ENCODE peak calls at places on chromosome 18, in four cellular contexts. T is stromal cell of bone marrow; K is activated CD4-positive, alpha-beta T cell treated with anti-CD3 and anti-CD28 coated beads for 36 hours; X is AG08396. S is an unnamed sample.

GRCh38 chr18:73577365-73577764 is 570.3 kb downstream of the FBXO15 start:
- DNase-seq in T (peak; percentile 9), K (no peak), X (peak; percentile 14), S (no peak)

GRCh38 chr18:1968801-1969498 is 602.4 kb downstream of the METTL4 start:
- DNase-seq in X (no peak), K (no peak), T (no peak), S (no peak)

GRCh38 chr18:49907346-49907929 is 94.1 kb upstream of the ACAA2 start:
- DNase-seq in X (no peak), K (no peak), T (peak; percentile 21), S (peak; percentile 68)

GRCh38 chr18:66707473-66707872 is 103.6 kb upstream of the CDH19 start:
- DNase-seq in X (no peak), K (no peak), T (no peak), S (no peak)

GRCh38 chr18:7592305-7593071 is 25.4 kb downstream of the PTPRM start:
- DNase-seq in K (no peak), X (no peak), T (no peak), S (no peak)

GRCh38 chr18:34562252-34562870 is 147.7 kb upstream of the DTNA start:
- DNase-seq in K (no peak), X (no peak), T (no peak), S (no peak)

GRCh38 chr18:42156266-42156665 is 201.2 kb downstream of the PIK3C3 start:
- DNase-seq in X (no peak), K (no peak), T (no peak), S (no peak)

GRCh38 chr18:48152549-48152948 is 222.1 kb upstream of the SMAD2 start:
- DNase-seq in X (no peak), T (no peak), K (no peak), S (no peak)

GRCh38 chr18:49846263-49846662 is 32.9 kb upstream of the ACAA2 start:
- DNase-seq in X (peak; percentile 63), K (no peak), T (peak; percentile 48), S (peak; percentile 35)

GRCh38 chr18:58303363-58303762 is 259.3 kb downstream of the NEDD4L start:
- DNase-seq in X (no peak), T (no peak), K (peak; percentile 68), S (no peak)

GRCh38 chr18:8031496-8031895 is 464.4 kb downstream of the PTPRM start:
- DNase-seq in T (no peak), X (no peak), K (no peak), S (no peak)

GRCh38 chr18:22515250-22515649 is 97.5 kb upstream of the CTAGE1 start:
- DNase-seq in T (no peak), X (no peak), K (no peak), S (no peak)

GRCh38 chr18:62944454-62944853 is 229.1 kb downstream of the PHLPP1 start:
- DNase-seq in X (no peak), K (no peak), T (no peak), S (no peak)

GRCh38 chr18:44410740-44411139 is 269.9 kb upstream of the SETBP1 start:
- DNase-seq in K (no peak), T (no peak), X (no peak), S (no peak)

GRCh38 chr18:10089881-10090280 is 176.1 kb downstream of the VAPA start:
- DNase-seq in X (no peak), K (no peak), T (no peak), S (no peak)

GRCh38 chr18:5527603-5528002 is 16.2 kb downstream of the EPB41L3 start:
- DNase-seq in K (no peak), T (peak; percentile 56), X (no peak), S (peak; percentile 79)

GRCh38 chr18:77135339-77136075 is 2.9 kb upstream of the MBP start:
- DNase-seq in T (no peak), K (no peak), X (no peak), S (no peak)

GRCh38 chr18:79274823-79275222 is 120.9 kb upstream of the NFATC1 start:
- DNase-seq in T (no peak), K (no peak), X (no peak), S (no peak)

GRCh38 chr18:48994044-48994651 is 43.4 kb upstream of the SMAD7 start:
- DNase-seq in X (peak; percentile 66), T (peak; percentile 92), K (no peak), S (peak; percentile 34)

GRCh38 chr18:79774111-79774510 is 23.6 kb upstream of the KCNG2 start:
- DNase-seq in X (no peak), K (no peak), T (no peak), S (no peak)

GRCh38 chr18:2104620-2105462 is 466.5 kb downstream of the METTL4 start:
- DNase-seq in X (peak; percentile 72), T (peak; percentile 22), K (peak; percentile 72), S (peak; percentile 5)

GRCh38 chr18:78924301-78925192 is 55.1 kb upstream of the SALL3 start:
- DNase-seq in T (no peak), K (no peak), X (no peak), S (no peak)

GRCh38 chr18:58043452-58044369 is at the start of gene NEDD4L:
- DNase-seq in X (peak; percentile 89), T (peak; percentile 68), K (peak; percentile 92), S (peak; percentile 60)

GRCh38 chr18:59640721-59641120 is 56.5 kb downstream of the CCBE1 start:
- DNase-seq in K (no peak), T (no peak), X (no peak), S (no peak)

GRCh38 chr18:13191779-13192178 is 26.8 kb upstream of the LDLRAD4 start:
- DNase-seq in T (no peak), K (no peak), X (no peak), S (no peak)

GRCh38 chr18:32732165-32732564 is 40.7 kb downstream of the KLHL14 start:
- DNase-seq in X (no peak), K (no peak), T (no peak), S (no peak)

GRCh38 chr18:77133920-77134496 is 1.4 kb upstream of the MBP start:
- DNase-seq in T (no peak), K (peak; percentile 56), X (no peak), S (no peak)

GRCh38 chr18:49819768-49820662 is 6.7 kb upstream of the ACAA2 start:
- DNase-seq in T (no peak), K (peak; percentile 57), X (no peak), S (no peak)

GRCh38 chr18:10402876-10403559 is 51.4 kb upstream of the APCDD1 start:
- DNase-seq in X (no peak), T (no peak), K (no peak), S (no peak)

GRCh38 chr18:59459352-59460059 is 100.4 kb upstream of the LMAN1 start:
- DNase-seq in X (peak; percentile 43), K (no peak), T (peak; percentile 36), S (peak; percentile 63)

GRCh38 chr18:70319185-70319584 is 30.3 kb downstream of the SOCS6 start:
- DNase-seq in X (no peak), K (no peak), T (no peak), S (no peak)

GRCh38 chr18:57710226-57710625 is 88.6 kb upstream of the NARS1 start:
- DNase-seq in K (no peak), X (no peak), T (no peak), S (no peak)